ENCODE peak calls at places on chromosomes 3 and 15, in seven cellular contexts. P, O, K, T, M, G and F are unnamed samples.
A peak's percentile ranks its signal among the peaks of the same experiment; 100 is the strongest.

GRCh38 chr3:64144241-64144900 is 80.9 kb downstream of the PRICKLE2 start:
- DNase-seq in O (no peak), T (no peak), K (no peak), M (no peak), G (no peak), P (no peak), F (no peak)

GRCh38 chr3:122484985-122485384 is 29.8 kb downstream of the KPNA1 start:
- DNase-seq in O (no peak), G (no peak), M (no peak), K (no peak), T (no peak), P (no peak), F (no peak)

GRCh38 chr3:10510086-10510742 is 4.8 kb upstream of the ATP2B2 start:
- DNase-seq in K (no peak), O (no peak), G (no peak), T (no peak), P (no peak), M (no peak), F (no peak)

GRCh38 chr15:78046796-78047341 is 30.6 kb downstream of the TBC1D2B start:
- DNase-seq in P (no peak), K (peak; percentile 66), O (no peak), M (no peak), G (no peak), T (no peak), F (no peak)

GRCh38 chr3:197501879-197502620 is 53.7 kb downstream of the BDH1 start:
- DNase-seq in T (peak; percentile 28), P (no peak), M (peak; percentile 63), O (no peak), K (peak; percentile 75), G (peak; percentile 83), F (peak; percentile 23)

GRCh38 chr3:126376464-126376863 is 18.2 kb upstream of the CFAP100 start:
- DNase-seq in T (no peak), G (no peak), M (no peak), O (no peak), K (no peak), P (peak; percentile 17), F (no peak)

GRCh38 chr3:126407412-126408044 is 12.8 kb downstream of the CFAP100 start:
- DNase-seq in K (no peak), P (no peak), T (no peak), M (no peak), G (no peak), O (no peak), F (no peak)

GRCh38 chr3:106281231-106281630 is 412.4 kb upstream of the CBLB start:
- DNase-seq in T (no peak), M (no peak), P (no peak), O (no peak), K (no peak), G (no peak), F (no peak)

GRCh38 chr15:91068966-91069365 is 31.1 kb upstream of the SV2B start:
- DNase-seq in P (no peak), M (no peak), O (no peak), K (no peak), G (no peak), T (no peak), F (no peak)

GRCh38 chr3:110344897-110345767 is 726.5 kb upstream of the NECTIN3 start:
- DNase-seq in K (no peak), T (peak; percentile 91), P (no peak), G (no peak), M (no peak), O (no peak), F (no peak)

GRCh38 chr15:70556376-70556775 is 207.0 kb downstream of the UACA start:
- DNase-seq in G (no peak), O (no peak), K (no peak), T (no peak), P (no peak), M (no peak), F (no peak)

GRCh38 chr3:114519415-114519814 is 225.6 kb downstream of the TIGIT start:
- DNase-seq in T (peak; percentile 54), K (peak; percentile 16), O (peak; percentile 52), M (no peak), G (peak; percentile 45), P (no peak), F (no peak)

GRCh38 chr15:66706840-66707239 is 4.8 kb downstream of the SMAD6 start:
- DNase-seq in G (peak; percentile 19), K (no peak), T (no peak), M (no peak), O (no peak), P (no peak), F (no peak)

GRCh38 chr15:80028937-80029336 is 30.5 kb upstream of the ZFAND6 start:
- DNase-seq in M (no peak), P (no peak), K (no peak), G (no peak), T (no peak), O (no peak), F (no peak)

GRCh38 chr3:182508896-182509295 is 284.4 kb upstream of the ATP11B start:
- DNase-seq in P (no peak), K (no peak), G (peak; percentile 42), T (no peak), M (no peak), O (no peak), F (no peak)

GRCh38 chr15:73127302-73127936 is 75.2 kb downstream of the NEO1 start:
- DNase-seq in P (no peak), M (no peak), K (no peak), T (peak; percentile 52), G (peak; percentile 65), O (no peak), F (no peak)

GRCh38 chr3:36124118-36124796 is 256.0 kb upstream of the STAC start:
- DNase-seq in P (no peak), T (peak; percentile 67), K (no peak), M (peak; percentile 22), G (peak; percentile 83), O (no peak), F (no peak)

GRCh38 chr15:83717010-83717409 is 63.1 kb downstream of the ADAMTSL3 start:
- DNase-seq in T (no peak), G (no peak), P (no peak), K (no peak), M (no peak), O (no peak), F (no peak)

GRCh38 chr3:31531465-31531991 is 1.2 kb upstream of the STT3B start:
- DNase-seq in G (no peak), T (no peak), K (no peak), P (no peak), O (no peak), M (no peak), F (no peak)

GRCh38 chr15:65646486-65646885 is 24.7 kb downstream of the SLC24A1 start:
- DNase-seq in T (no peak), P (no peak), K (no peak), G (no peak), O (no peak), M (no peak), F (no peak)

GRCh38 chr15:75199347-75199976 is 2.2 kb upstream of the C15orf39 start:
- DNase-seq in P (no peak), M (no peak), T (no peak), K (no peak), O (no peak), G (no peak), F (no peak)

GRCh38 chr15:94119923-94120775 is 111.2 kb upstream of the MCTP2 start:
- DNase-seq in O (no peak), K (peak; percentile 51), G (peak; percentile 93), P (peak; percentile 61), T (peak; percentile 86), M (no peak), F (peak; percentile 6)

GRCh38 chr3:49794926-49795905 is 4.5 kb downstream of the CDHR4 start:
- DNase-seq in T (no peak), O (no peak), K (no peak), P (no peak), M (no peak), G (no peak), F (no peak)

GRCh38 chr3:16842710-16843270 is 42.0 kb upstream of the PLCL2 start:
- DNase-seq in O (no peak), K (no peak), G (no peak), P (no peak), T (no peak), M (no peak), F (no peak)

GRCh38 chr3:158731525-158731924 is 732 bp downstream of the RARRES1 start:
- DNase-seq in P (no peak), O (no peak), M (no peak), G (peak; percentile 20), K (no peak), T (no peak), F (no peak)

GRCh38 chr3:108719178-108719577 is 38.0 kb downstream of the RETNLB start:
- DNase-seq in O (no peak), T (no peak), P (no peak), M (no peak), K (no peak), G (no peak), F (no peak)

GRCh38 chr3:65006300-65006739 is 318.5 kb upstream of the ADAMTS9 start:
- DNase-seq in K (no peak), P (no peak), O (no peak), T (no peak), G (no peak), M (no peak), F (no peak)

GRCh38 chr3:111238896-111239295 is 167.3 kb downstream of the NECTIN3 start:
- DNase-seq in G (no peak), O (no peak), M (no peak), T (no peak), P (no peak), K (no peak), F (no peak)

GRCh38 chr3:98732239-98733054 is 30.7 kb upstream of the ST3GAL6 start:
- DNase-seq in O (peak; percentile 68), K (no peak), T (peak; percentile 31), P (peak; percentile 73), G (peak; percentile 80), M (peak; percentile 82), F (peak; percentile 61)

GRCh38 chr3:48564022-48564421 is 441 bp upstream of the UCN2 start:
- DNase-seq in G (no peak), M (peak; percentile 50), K (no peak), P (no peak), T (peak; percentile 52), O (peak; percentile 67), F (peak; percentile 11)

GRCh38 chr3:186143280-186143679 is 34.4 kb upstream of the ETV5 start:
- DNase-seq in K (no peak), P (no peak), M (no peak), O (no peak), G (no peak), T (no peak), F (no peak)
- H3K27ac ChIP-seq in K (no peak overlapping the region), P (no peak overlapping the region), M (no peak overlapping the region), O (no peak overlapping the region), G (no peak overlapping the region), T (no peak overlapping the region), F (no peak overlapping the region)

GRCh38 chr3:58568572-58569286 is 8.5 kb downstream of the FAM107A start:
- DNase-seq in T (peak; percentile 56), M (peak; percentile 70), O (peak; percentile 84), G (peak; percentile 71), P (peak; percentile 87), K (no peak), F (peak; percentile 61)
- H3K27ac ChIP-seq in T (peak overlapping the region; percentile 18), M (no peak overlapping the region), O (no peak overlapping the region), G (no peak overlapping the region), P (no peak overlapping the region), K (no peak overlapping the region), F (no peak overlapping the region)

GRCh38 chr3:84066920-84067319 is 891.9 kb upstream of the CADM2 start:
- DNase-seq in M (no peak), P (no peak), O (no peak), G (peak; percentile 55), K (no peak), T (no peak), F (no peak)
- H3K27ac ChIP-seq in M (no peak overlapping the region), P (no peak overlapping the region), O (no peak overlapping the region), G (no peak overlapping the region), K (no peak overlapping the region), T (no peak overlapping the region), F (no peak overlapping the region)

GRCh38 chr3:189772584-189772983 is 141.4 kb downstream of the TP63 start:
- DNase-seq in M (no peak), O (no peak), K (no peak), G (no peak), P (no peak), T (peak; percentile 16), F (no peak)
- H3K27ac ChIP-seq in M (no peak overlapping the region), O (no peak overlapping the region), K (peak overlapping the region; percentile 34), G (no peak overlapping the region), P (peak overlapping the region; percentile 31), T (peak overlapping the region; percentile 82), F (no peak overlapping the region)